ENCODE peak calls at places on chromosome 9, in nine cellular contexts. W is GM06990; K is trophoblast cell; A is lower lobe of right lung; I is choroid plexus epithelial cell; T is CD4-positive, alpha-beta memory T cell; Q is hepatocyte; P is brain microvascular endothelial cell; M is adrenal gland. D is an unnamed sample.

GRCh38 chr9:98818764-98819163 is 11.3 kb downstream of the GALNT12 start:
- DNase-seq in W (no peak), K (no peak), A (no peak), I (no peak), T (no peak), Q (no peak), P (no peak), M (no peak), D (no peak)

GRCh38 chr9:12972608-12973589 is 198.1 kb downstream of the LURAP1L start:
- DNase-seq in W (no peak), K (no peak), A (no peak), I (no peak), T (no peak), Q (peak; percentile 30), P (no peak), M (no peak), D (no peak)

GRCh38 chr9:4573634-4574391 is 83.5 kb downstream of the SLC1A1 start:
- DNase-seq in W (no peak), K (no peak), A (no peak), I (no peak), T (no peak), Q (no peak), P (no peak), M (no peak), D (no peak)

GRCh38 chr9:32866292-32866691 is 83.0 kb downstream of the TMEM215 start:
- DNase-seq in W (no peak), K (no peak), A (no peak), I (no peak), T (no peak), Q (no peak), P (no peak), M (no peak), D (no peak)

GRCh38 chr9:110592075-110592830 is 12.7 kb upstream of the SVEP1 start:
- DNase-seq in W (no peak), K (no peak), A (no peak), I (no peak), T (no peak), Q (no peak), P (no peak), M (no peak), D (no peak)

GRCh38 chr9:110916361-110916760 is 121.9 kb downstream of the LPAR1 start:
- DNase-seq in W (no peak), K (no peak), A (no peak), I (no peak), T (no peak), Q (no peak), P (no peak), M (no peak), D (no peak)

GRCh38 chr9:81390802-81391456 is 298.4 kb downstream of the TLE1 start:
- DNase-seq in W (no peak), K (peak; percentile 72), A (no peak), I (no peak), T (no peak), Q (no peak), P (no peak), M (no peak), D (no peak)

GRCh38 chr9:100428871-100429654 is 2.1 kb downstream of the MSANTD3 start:
- DNase-seq in W (no peak), K (peak; percentile 76), A (no peak), I (peak; percentile 98), T (no peak), Q (peak; percentile 84), P (peak; percentile 98), M (peak; percentile 72), D (no peak)

GRCh38 chr9:36119476-36119875 is 17.1 kb upstream of the GLIPR2 start:
- DNase-seq in W (no peak), K (no peak), A (no peak), I (no peak), T (no peak), Q (no peak), P (no peak), M (no peak), D (no peak)

GRCh38 chr9:110815361-110815760 is 146.8 kb downstream of the MUSK start:
- DNase-seq in W (no peak), K (no peak), A (no peak), I (no peak), T (no peak), Q (no peak), P (no peak), M (no peak), D (no peak)

GRCh38 chr9:78682206-78682605 is 385.3 kb downstream of the PSAT1 start:
- DNase-seq in W (no peak), K (no peak), A (no peak), I (peak; percentile 6), T (no peak), Q (no peak), P (no peak), M (no peak), D (no peak)

GRCh38 chr9:125405938-125406811 is 144.5 kb downstream of the GAPVD1 start:
- DNase-seq in W (no peak), K (no peak), A (no peak), I (peak; percentile 12), T (no peak), Q (no peak), P (peak; percentile 32), M (no peak), D (no peak)

GRCh38 chr9:22969350-22969979 is 522.8 kb downstream of the DMRTA1 start:
- DNase-seq in W (no peak), K (no peak), A (no peak), I (no peak), T (no peak), Q (no peak), P (no peak), M (no peak), D (no peak)

GRCh38 chr9:69173891-69174644 is at the start of gene TJP2:
- DNase-seq in W (peak; percentile 80), K (peak; percentile 70), A (peak; percentile 78), I (peak; percentile 81), T (peak; percentile 36), Q (peak; percentile 72), P (peak; percentile 40), M (peak; percentile 67), D (no peak)

GRCh38 chr9:136978865-136979544 is 1.7 kb downstream of the PTGDS start:
- DNase-seq in W (no peak), K (no peak), A (no peak), I (no peak), T (no peak), Q (no peak), P (no peak), M (no peak), D (no peak)
- H3K4me3 ChIP-seq in W (no peak overlapping the region), K (no peak overlapping the region), A (no peak overlapping the region), I (peak overlapping the region; percentile 51), T (no peak overlapping the region), Q (no peak overlapping the region), P (no peak overlapping the region), M (no peak overlapping the region), D (no peak overlapping the region)

GRCh38 chr9:83623634-83623991 is 670 bp downstream of the IDNK start:
- DNase-seq in W (no peak), K (no peak), A (no peak), I (no peak), T (peak; percentile 22), Q (peak; percentile 15), P (no peak), M (no peak), D (no peak)

GRCh38 chr9:83622814-83623633 is at the start of gene IDNK:
- DNase-seq in W (peak; percentile 83), K (peak; percentile 39), A (peak; percentile 79), I (peak; percentile 31), T (peak; percentile 67), Q (peak; percentile 83), P (peak; percentile 14), M (peak; percentile 56), D (no peak)

GRCh38 chr9:83622433-83622813 is 520 bp upstream of the IDNK start:
- DNase-seq in W (no peak), K (no peak), A (no peak), I (no peak), T (no peak), Q (no peak), P (no peak), M (peak; percentile 11), D (no peak)

GRCh38 chr9:83617299-83617698 is 5.6 kb upstream of the IDNK start:
- DNase-seq in W (no peak), K (no peak), A (no peak), I (no peak), T (no peak), Q (no peak), P (no peak), M (no peak), D (no peak)

GRCh38 chr9:83620841-83621636 is 1.9 kb upstream of the IDNK start:
- DNase-seq in W (peak; percentile 10), K (peak; percentile 31), A (no peak), I (peak; percentile 68), T (peak; percentile 43), Q (peak; percentile 77), P (peak; percentile 22), M (peak; percentile 65), D (no peak)
- H3K4me3 ChIP-seq in W (peak overlapping the region; percentile 17), K (no peak overlapping the region), A (no peak overlapping the region), I (no peak overlapping the region), T (no peak overlapping the region), Q (no peak overlapping the region), P (no peak overlapping the region), M (peak overlapping the region; percentile 3), D (peak overlapping the region; percentile 11)

GRCh38 chr9:16721972-16722371 is 148.5 kb downstream of the BNC2 start:
- DNase-seq in W (no peak), K (no peak), A (no peak), I (peak; percentile 62), T (no peak), Q (peak; percentile 10), P (peak; percentile 22), M (peak; percentile 78), D (no peak)
- H3K4me3 ChIP-seq in W (no peak overlapping the region), K (no peak overlapping the region), A (no peak overlapping the region), I (no peak overlapping the region), T (no peak overlapping the region), Q (no peak overlapping the region), P (no peak overlapping the region), M (no peak overlapping the region), D (no peak overlapping the region)

GRCh38 chr9:129640086-129640870 is 1.7 kb downstream of the ASB6 start:
- DNase-seq in W (no peak), K (no peak), A (no peak), I (peak; percentile 63), T (no peak), Q (no peak), P (no peak), M (peak; percentile 82), D (no peak)

GRCh38 chr9:129639034-129639630 is 2.8 kb downstream of the ASB6 start:
- DNase-seq in W (no peak), K (no peak), A (no peak), I (no peak), T (no peak), Q (no peak), P (no peak), M (no peak), D (no peak)

GRCh38 chr9:129640871-129641750 is 840 bp downstream of the ASB6 start:
- DNase-seq in W (no peak), K (no peak), A (no peak), I (no peak), T (no peak), Q (no peak), P (no peak), M (no peak), D (no peak)

GRCh38 chr9:129637673-129638439 is 4.1 kb downstream of the ASB6 start:
- DNase-seq in W (no peak), K (no peak), A (no peak), I (no peak), T (no peak), Q (no peak), P (no peak), M (no peak), D (no peak)

DNA sequence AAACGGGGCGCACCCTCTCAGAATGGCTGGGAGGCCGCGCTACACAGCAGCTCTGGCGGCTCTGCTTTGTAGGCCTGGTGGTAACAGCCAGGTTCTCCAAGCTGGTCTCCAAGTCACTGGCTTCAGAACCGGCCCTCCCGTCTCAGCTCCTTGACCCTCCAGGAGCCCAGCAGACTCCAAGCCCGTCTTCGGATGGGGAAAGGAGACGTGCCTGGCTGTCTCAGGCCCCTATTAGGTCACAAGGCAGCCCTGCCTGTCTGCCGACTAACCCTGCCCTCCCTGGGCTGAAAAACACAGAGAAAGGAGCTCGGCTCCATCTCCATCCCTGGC is 2.2 kb downstream of the ASB6 start:
- DNase-seq in W (no peak), K (no peak), A (no peak), I (no peak), T (no peak), Q (no peak), P (no peak), M (no peak), D (no peak)
- H3K4me3 ChIP-seq in W (no peak overlapping the region), K (no peak overlapping the region), A (no peak overlapping the region), I (no peak overlapping the region), T (no peak overlapping the region), Q (no peak overlapping the region), P (no peak overlapping the region), M (no peak overlapping the region), D (no peak overlapping the region)

D was measured in GM12864.